ENCODE peak calls at places on chromosomes 6 and 20, in eight cellular contexts. Y is breast epithelium; N is CD8-positive, alpha-beta T cell; C is heart right ventricle; K is left lung; T is CD8-positive, alpha-beta memory T cell; G is adrenal gland; B is PC-9. R is an unnamed sample. For H3K4me1 and H3K27me3, the result is how much of the 10 kb centered on the place peaks cover.

GRCh38 chr6:28981391-28981832 is 23.7 kb downstream of the ZNF311 start:
- DNase-seq in N (peak), G (peak), Y (peak), K (peak), B (peak), C (peak), T (peak), R (peak)

GRCh38 chr6:137749595-137750215 is 117.4 kb upstream of the TNFAIP3 start:
- DNase-seq in C (no peak), B (no peak), G (no peak), Y (no peak), N (no peak), T (no peak), K (no peak), R (no peak)

GRCh38 chr6:85747093-85747492 is 104.4 kb upstream of the SYNCRIP start:
- DNase-seq in G (no peak), N (no peak), C (no peak), T (no peak), B (no peak), Y (no peak), K (no peak), R (no peak)

GRCh38 chr6:52577022-52577777 is at the start of gene TRAM2:
- DNase-seq in N (peak), Y (peak), B (peak), C (peak), K (peak), G (peak), T (peak), R (peak)

GRCh38 chr20:61953789-61954125 is 111.9 kb downstream of the TAF4 start:
- DNase-seq in N (no peak), T (no peak), Y (no peak), G (peak), C (no peak), B (no peak), K (no peak), R (no peak)

GRCh38 chr6:75386050-75386770 is 101.6 kb upstream of the TMEM30A start:
- DNase-seq in K (no peak), N (no peak), B (no peak), C (no peak), T (no peak), G (no peak), Y (no peak), R (no peak)

GRCh38 chr6:155654474-155654873 is 198.8 kb upstream of the NOX3 start:
- DNase-seq in N (no peak), G (no peak), C (no peak), T (no peak), Y (no peak), B (no peak), K (no peak), R (no peak)

GRCh38 chr20:48739395-48740268 is 88.2 kb downstream of the PREX1 start:
- DNase-seq in B (no peak), Y (no peak), K (no peak), C (no peak), G (no peak), T (no peak), N (no peak), R (no peak)

GRCh38 chr6:169868458-169868857 is 117.0 kb downstream of the ERMARD start:
- DNase-seq in G (no peak), N (peak), K (no peak), Y (no peak), C (peak), B (no peak), T (peak), R (peak)

GRCh38 chr6:36853325-36853724 is 14.1 kb upstream of the CPNE5 start:
- DNase-seq in B (peak), K (peak), C (no peak), G (peak), T (no peak), N (no peak), Y (no peak), R (no peak)

GRCh38 chr6:49325901-49326300 is 137.2 kb downstream of the MMUT start:
- DNase-seq in N (no peak), T (no peak), G (no peak), B (peak), Y (no peak), C (no peak), K (no peak), R (no peak)

GRCh38 chr6:16712931-16713484 is 48.3 kb downstream of the ATXN1 start:
- DNase-seq in G (peak), T (no peak), Y (no peak), K (peak), N (no peak), B (peak), C (peak), R (no peak)

GRCh38 chr20:45948261-45948733 is 13.8 kb downstream of the PCIF1 start:
- DNase-seq in Y (no peak), G (no peak), N (no peak), C (no peak), T (no peak), B (peak), K (no peak), R (no peak)

DNA sequence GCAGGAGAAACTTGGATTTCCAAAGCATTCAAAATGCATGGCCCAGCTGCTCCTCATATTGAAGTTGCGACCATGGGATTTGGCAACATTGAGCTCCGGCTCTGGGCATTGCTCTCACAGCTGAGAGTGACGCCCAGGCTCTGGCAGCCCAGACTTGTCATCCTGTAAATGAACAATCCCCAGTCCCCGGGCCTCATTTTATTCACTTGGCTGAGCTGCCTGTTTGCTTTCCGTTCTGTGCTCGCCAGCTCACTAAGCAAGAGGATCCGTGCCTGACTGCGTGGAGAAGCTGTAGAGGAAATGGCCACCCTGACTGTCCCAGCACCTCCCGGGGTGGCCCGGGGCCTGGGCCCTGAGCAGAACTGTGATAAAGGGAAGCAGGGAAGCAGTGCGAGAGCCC is 119.5 kb upstream of the CD93 start:
- DNase-seq in Y (no peak), B (no peak), G (peak), C (peak), T (no peak), K (no peak), N (no peak), R (peak)
- H3K4me1 ChIP-seq in Y (under half), B (under half), G (under half), C (half or more), T (under half), K (under half), N (under half), R (under half)

GRCh38 chr6:83852528-83853177 is 507 bp upstream of the RIPPLY2 start:
- DNase-seq in T (no peak), B (no peak), Y (no peak), K (no peak), C (no peak), N (no peak), G (no peak), R (no peak)

GRCh38 chr6:83853968-83854501 is 875 bp downstream of the RIPPLY2 start:
- DNase-seq in T (no peak), G (peak), B (no peak), C (no peak), K (no peak), Y (no peak), N (no peak), R (no peak)

GRCh38 chr6:83854766-83855165 is 1.6 kb downstream of the RIPPLY2 start:
- DNase-seq in T (no peak), G (no peak), Y (no peak), B (no peak), C (no peak), N (no peak), K (no peak), R (no peak)

GRCh38 chr6:83849610-83850009 is 3.5 kb upstream of the RIPPLY2 start:
- DNase-seq in C (no peak), G (no peak), N (no peak), K (no peak), T (no peak), Y (no peak), B (no peak), R (no peak)

GRCh38 chr6:83853178-83853967 is at the start of gene RIPPLY2:
- DNase-seq in G (peak), C (no peak), B (no peak), K (no peak), N (no peak), Y (no peak), T (no peak), R (peak)
- H3K27me3 ChIP-seq in G (under half), C (half or more), B (under half), K (half or more), N (under half), Y (under half), T (under half), R (under half)

DNA sequence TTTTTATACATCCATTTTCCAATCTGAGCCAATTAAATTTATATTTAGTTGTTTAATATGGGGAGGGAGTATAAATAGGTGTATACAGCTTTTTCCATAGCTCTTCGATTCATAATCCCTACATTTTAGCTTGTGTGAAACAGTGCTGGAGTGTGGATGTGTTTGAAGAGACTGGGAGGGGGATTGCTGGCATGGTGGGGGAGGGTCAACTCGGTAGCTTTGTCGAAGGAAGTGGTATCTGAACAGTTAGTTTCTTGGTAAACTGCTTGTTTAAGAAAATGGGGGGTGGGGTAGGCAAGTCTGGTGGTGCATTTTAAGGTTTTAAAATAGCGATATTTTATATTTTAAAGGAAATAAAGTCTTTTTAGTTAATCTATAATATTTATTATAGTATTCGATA is 1.4 kb upstream of the LIN28B start:
- DNase-seq in Y (no peak), N (no peak), G (no peak), C (no peak), B (no peak), K (no peak), T (no peak), R (no peak)
- H3K4me1 ChIP-seq in Y (under half), N (under half), G (under half), C (under half), B (under half), K (under half), T (under half), R (under half)

GRCh38 chr20:6814945-6815344 is 47.5 kb downstream of the BMP2 start:
- DNase-seq in G (no peak), C (no peak), Y (no peak), K (no peak), B (no peak), N (no peak), T (no peak), R (no peak)

GRCh38 chr20:6806291-6806690 is 38.8 kb downstream of the BMP2 start:
- DNase-seq in G (no peak), T (no peak), C (no peak), K (no peak), Y (no peak), B (no peak), N (no peak), R (no peak)

GRCh38 chr20:6812530-6812929 is 45.0 kb downstream of the BMP2 start:
- DNase-seq in C (no peak), K (no peak), B (no peak), N (no peak), G (no peak), T (no peak), Y (no peak), R (no peak)

GRCh38 chr20:6811262-6811661 is 43.8 kb downstream of the BMP2 start:
- DNase-seq in C (no peak), B (no peak), T (no peak), G (no peak), Y (no peak), K (no peak), N (no peak), R (no peak)
- H3K27me3 ChIP-seq in C (under half), B (under half), T (under half), G (under half), Y (under half), K (under half), N (under half), R (under half)

DNA sequence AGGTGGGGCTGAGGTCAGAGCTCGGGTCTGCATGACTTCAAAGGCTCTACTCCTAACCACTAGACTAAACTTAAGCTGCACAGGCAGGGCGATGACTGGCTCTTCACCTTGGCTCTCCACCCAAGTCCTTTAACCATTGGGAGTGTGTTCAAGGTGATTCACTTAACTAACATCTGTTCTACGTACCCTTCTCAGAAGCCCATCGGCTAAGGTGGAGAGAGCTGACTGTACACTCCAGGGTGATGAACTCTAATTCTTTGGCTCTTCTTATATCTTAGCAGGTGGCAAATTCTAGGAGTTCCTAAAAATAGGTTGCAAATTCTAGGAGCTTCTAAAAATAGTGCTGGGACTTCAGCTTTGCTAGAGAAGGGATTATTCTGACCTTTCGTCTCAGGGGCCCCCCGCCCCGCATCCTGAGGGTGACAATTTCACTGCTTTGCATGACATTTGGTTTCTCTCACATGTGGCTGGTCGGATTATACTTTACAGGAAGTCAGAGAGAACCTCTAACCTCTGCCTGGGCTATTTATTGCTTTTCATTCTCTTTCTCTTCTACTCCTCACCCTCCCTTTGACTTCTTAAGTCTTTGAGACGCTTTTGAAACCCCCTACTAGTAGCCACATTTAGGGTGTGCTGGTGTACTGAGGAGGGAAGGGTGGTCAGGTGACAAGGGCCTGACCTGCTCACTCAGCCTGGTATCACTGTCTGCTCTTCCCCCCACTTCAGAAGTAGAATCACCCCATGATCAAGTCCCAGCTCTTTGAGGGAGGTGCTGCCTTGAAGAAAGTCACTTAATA is 55.5 kb downstream of the PRDM1 start:
- DNase-seq in G (no peak), C (no peak), B (no peak), Y (no peak), T (peak), K (peak), N (no peak), R (no peak)
- H3K4me1 ChIP-seq in G (under half), C (under half), B (under half), Y (under half), T (under half), K (under half), N (under half), R (under half)

DNA sequence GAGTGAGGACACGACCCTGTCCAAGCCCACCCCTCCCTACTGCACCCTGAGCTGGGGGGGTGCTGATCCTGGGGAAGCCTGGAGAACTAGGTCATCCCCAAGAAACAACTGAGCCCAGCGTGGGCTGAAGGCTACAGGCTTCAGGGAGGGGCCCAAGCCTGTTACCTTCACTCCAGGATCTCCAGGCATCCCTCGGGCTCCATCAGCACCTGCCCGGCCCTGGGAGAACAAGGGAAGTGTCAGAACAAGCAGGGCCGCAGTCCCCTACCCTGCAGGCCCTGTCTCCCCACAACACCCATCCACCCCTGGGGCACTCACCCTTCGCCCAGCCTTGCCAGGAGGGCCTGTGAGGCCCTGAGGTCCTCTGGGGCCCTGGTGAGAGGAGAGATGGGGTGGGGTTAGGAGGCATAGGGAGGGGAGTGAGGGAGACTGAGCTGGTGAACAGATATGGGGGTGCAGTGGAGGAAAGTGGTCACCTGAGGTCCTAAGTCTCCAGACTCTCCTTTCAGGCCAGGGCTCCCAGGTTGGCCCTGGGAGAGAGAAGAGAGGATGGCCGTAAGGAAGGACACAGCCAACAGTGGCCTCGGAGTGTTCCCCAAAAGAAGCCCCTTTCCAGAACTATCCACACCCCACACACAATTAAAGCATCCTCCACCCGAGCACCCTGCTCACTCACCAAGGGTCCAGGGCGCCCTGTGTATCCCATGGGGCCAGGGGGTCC is 13.4 kb downstream of the COL11A2 start:
- DNase-seq in Y (no peak), K (no peak), N (no peak), B (no peak), C (no peak), G (no peak), T (no peak), R (no peak)
- H3K27me3 ChIP-seq in Y (under half), K (under half), N (under half), B (under half), C (under half), G (under half), T (under half), R (under half)

GRCh38 chr20:63873477-63873971 is 8.5 kb downstream of the TPD52L2 start:
- DNase-seq in Y (no peak), B (peak), N (no peak), G (peak), T (no peak), K (peak), C (peak), R (peak)
- H3K4me1 ChIP-seq in Y (under half), B (under half), N (under half), G (under half), T (under half), K (under half), C (under half), R (under half)

GRCh38 chr6:34272022-34272926 is 23.5 kb upstream of the SMIM29 start:
- DNase-seq in T (no peak), C (no peak), G (peak), Y (no peak), K (peak), B (no peak), N (no peak), R (no peak)
- H3K27me3 ChIP-seq in T (under half), C (under half), G (under half), Y (under half), K (under half), B (under half), N (under half), R (under half)

R was measured in thyroid gland.